ENCODE peak calls at places on chromosomes 2 and 18, in six cellular contexts. R is GM23338, F is A549, M is HL-60, L is Panc1, D is K562. W is an unnamed sample.

GRCh38 chr2:108936076-108936867 is 52.7 kb downstream of the EDAR start:
- DNase-seq in R (no peak), F (no peak), M (no peak), L (no peak), D (no peak), W (no peak)

GRCh38 chr18:11960743-11961380 is 20.4 kb upstream of the IMPA2 start:
- DNase-seq in R (peak; percentile 40), F (no peak), M (no peak), L (no peak), D (peak; percentile 37), W (no peak)

GRCh38 chr18:5122270-5122669 is 74.8 kb downstream of the AKAIN1 start:
- DNase-seq in R (no peak), F (no peak), M (no peak), L (no peak), D (no peak), W (no peak)

GRCh38 chr2:26588576-26588975 is 52.6 kb downstream of the CIB4 start:
- DNase-seq in R (no peak), F (no peak), M (no peak), L (no peak), D (no peak), W (no peak)

GRCh38 chr2:86671304-86671981 is 47.8 kb upstream of the RNF103 start:
- DNase-seq in R (no peak), F (no peak), M (no peak), L (no peak), D (no peak), W (no peak)

GRCh38 chr2:144364988-144365738 is 154.8 kb downstream of the ZEB2 start:
- DNase-seq in R (no peak), F (no peak), M (no peak), L (no peak), D (peak; percentile 39), W (no peak)

GRCh38 chr2:190979906-190980629 is 33.9 kb downstream of the STAT1 start:
- DNase-seq in R (no peak), F (no peak), M (no peak), L (no peak), D (no peak), W (no peak)

GRCh38 chr2:235300368-235301201 is 193.3 kb upstream of the AGAP1 start:
- DNase-seq in R (no peak), F (no peak), M (no peak), L (no peak), D (no peak), W (no peak)

GRCh38 chr2:12110074-12110473 is 363.6 kb downstream of the LPIN1 start:
- DNase-seq in R (no peak), F (no peak), M (no peak), L (no peak), D (no peak), W (no peak)

GRCh38 chr2:118003396-118003824 is 10.5 kb downstream of the CCDC93 start:
- DNase-seq in R (peak; percentile 87), F (peak; percentile 80), M (peak; percentile 49), L (peak; percentile 56), D (peak; percentile 57), W (peak; percentile 65)

GRCh38 chr2:16870677-16871076 is 205.0 kb upstream of the CYRIA start:
- DNase-seq in R (no peak), F (no peak), M (no peak), L (no peak), D (no peak), W (no peak)

GRCh38 chr2:6986894-6987487 is 69.8 kb downstream of the RNF144A start:
- DNase-seq in R (no peak), F (no peak), M (no peak), L (no peak), D (no peak), W (no peak)

GRCh38 chr18:30093376-30093775 is 949.2 kb downstream of the DSC3 start:
- DNase-seq in R (no peak), F (no peak), M (no peak), L (no peak), D (no peak), W (no peak)

GRCh38 chr18:11994346-11994707 is 13.0 kb downstream of the IMPA2 start:
- DNase-seq in R (no peak), F (peak; percentile 62), M (no peak), L (no peak), D (no peak), W (no peak)

GRCh38 chr2:27206346-27206745 is 5.5 kb upstream of the ATRAID start:
- DNase-seq in R (no peak), F (no peak), M (no peak), L (no peak), D (no peak), W (no peak)

GRCh38 chr2:120922571-120923332 is 187.1 kb downstream of the GLI2 start:
- DNase-seq in R (no peak), F (no peak), M (no peak), L (no peak), D (no peak), W (no peak)

GRCh38 chr2:218981390-218982311 is 3.3 kb downstream of the FEV start:
- DNase-seq in R (peak; percentile 67), F (peak; percentile 34), M (no peak), L (no peak), D (no peak), W (no peak)

GRCh38 chr2:122096788-122097187 is 341.3 kb downstream of the TSN start:
- DNase-seq in R (no peak), F (no peak), M (no peak), L (no peak), D (no peak), W (no peak)

GRCh38 chr2:122101319-122101718 is 345.9 kb downstream of the TSN start:
- DNase-seq in R (no peak), F (no peak), M (no peak), L (no peak), D (peak; percentile 17), W (no peak)

GRCh38 chr2:122105171-122105884 is 349.9 kb downstream of the TSN start:
- DNase-seq in R (no peak), F (no peak), M (no peak), L (no peak), D (no peak), W (no peak)

GRCh38 chr2:122098301-122098700 is 342.9 kb downstream of the TSN start:
- DNase-seq in R (no peak), F (no peak), M (no peak), L (no peak), D (no peak), W (no peak)

DNA sequence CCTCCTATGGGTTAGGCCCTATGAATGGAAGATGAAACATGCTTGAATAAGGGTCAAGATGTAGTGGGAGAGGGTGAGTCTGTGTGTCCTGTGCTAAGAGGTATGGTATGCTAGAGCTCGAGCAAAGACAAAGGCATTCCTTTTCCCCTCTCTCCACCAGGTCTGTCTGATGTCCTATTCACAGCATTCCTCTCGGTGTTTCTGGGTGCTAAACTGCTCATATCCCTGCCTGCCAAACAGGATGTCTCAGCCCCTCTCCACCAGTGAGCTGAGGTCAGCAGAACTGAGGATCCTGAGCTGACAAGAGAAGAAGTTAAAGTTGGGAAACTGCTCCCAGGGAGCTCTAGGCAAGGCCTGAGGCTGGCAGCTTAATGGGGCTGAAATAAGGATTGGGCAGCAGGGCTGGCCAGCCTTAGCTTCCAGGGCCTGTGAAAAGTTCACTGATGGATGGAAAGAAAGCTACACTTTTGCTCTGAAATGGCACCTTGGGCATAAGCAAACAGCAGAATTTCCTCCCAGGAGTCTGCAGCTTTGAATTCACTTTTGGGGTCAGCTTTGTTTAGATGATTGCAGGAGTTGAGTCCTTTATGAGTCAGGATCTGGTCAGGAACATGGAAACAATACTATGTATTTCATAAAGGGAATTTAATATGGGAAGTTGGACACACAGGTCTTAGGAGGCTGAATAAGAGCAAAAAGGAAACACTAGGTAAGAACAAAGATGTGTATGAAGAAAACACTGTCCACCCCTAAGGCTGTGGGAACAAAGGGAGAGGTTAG is 345.1 kb downstream of the TSN start:
- DNase-seq in R (peak; percentile 41), F (no peak), M (no peak), L (no peak), D (no peak), W (no peak)
- TF ChIP-seq REST in R (no peak), F (no peak), M (no peak), L (no peak), D (no peak), W (no peak)

GRCh38 chr18:3461704-3462103 is 11.7 kb downstream of the TGIF1 start:
- DNase-seq in R (no peak), F (no peak), M (no peak), L (no peak), D (no peak), W (no peak)

GRCh38 chr18:3458378-3458777 is 8.4 kb downstream of the TGIF1 start:
- DNase-seq in R (no peak), F (no peak), M (no peak), L (no peak), D (no peak), W (no peak)

GRCh38 chr18:3457261-3457724 is 7.3 kb downstream of the TGIF1 start:
- DNase-seq in R (no peak), F (peak; percentile 58), M (no peak), L (no peak), D (no peak), W (no peak)

GRCh38 chr18:3460823-3461398 is 10.9 kb downstream of the TGIF1 start:
- DNase-seq in R (no peak), F (no peak), M (no peak), L (no peak), D (no peak), W (no peak)

GRCh38 chr18:3458952-3459853 is 9.2 kb downstream of the TGIF1 start:
- DNase-seq in R (no peak), F (peak; percentile 88), M (no peak), L (no peak), D (no peak), W (no peak)
- H3K27ac ChIP-seq in R (peak overlapping the region; percentile 85), F (peak overlapping the region; percentile 98), M (no peak overlapping the region), L (peak overlapping the region; percentile 100), D (no peak overlapping the region), W (peak overlapping the region; percentile 23)

GRCh38 chr2:64228923-64229322 is 84.7 kb upstream of the PELI1 start:
- DNase-seq in R (no peak), F (no peak), M (no peak), L (no peak), D (no peak), W (no peak)
- TF ChIP-seq REST in R (no peak), F (no peak), M (no peak), L (no peak), D (no peak), W (no peak)

GRCh38 chr18:58391113-58391892 is 237.6 kb downstream of the ALPK2 start:
- DNase-seq in R (no peak), F (no peak), M (no peak), L (no peak), D (no peak), W (no peak)

GRCh38 chr18:58394046-58394445 is 234.8 kb downstream of the ALPK2 start:
- DNase-seq in R (no peak), F (no peak), M (no peak), L (no peak), D (no peak), W (no peak)

GRCh38 chr18:58393295-58393694 is 235.6 kb downstream of the ALPK2 start:
- DNase-seq in R (no peak), F (no peak), M (no peak), L (no peak), D (no peak), W (no peak)

GRCh38 chr18:58391932-58392331 is 237.0 kb downstream of the ALPK2 start:
- DNase-seq in R (no peak), F (no peak), M (no peak), L (no peak), D (no peak), W (no peak)

GRCh38 chr18:58392336-58393000 is 236.4 kb downstream of the ALPK2 start:
- DNase-seq in R (peak; percentile 61), F (no peak), M (no peak), L (no peak), D (no peak), W (no peak)
- H3K27ac ChIP-seq in R (peak overlapping the region; percentile 60), F (no peak overlapping the region), M (no peak overlapping the region), L (no peak overlapping the region), D (no peak overlapping the region), W (no peak overlapping the region)

W was measured in HCT116.